ENCODE peak calls at places on chromosomes 2 and 18, in seven cellular contexts. Q is HCT116; M is right lobe of liver; G is CD4-positive, alpha-beta memory T cell; T is pancreas; K is CD8-positive, alpha-beta T cell; X is mammary epithelial cell. E is an unnamed sample.

GRCh38 chr2:130737592-130737991 is 8.7 kb downstream of the GPR148 start:
- DNase-seq in Q (no peak), M (no peak), G (no peak), T (no peak), K (no peak), X (no peak), E (no peak)

GRCh38 chr2:3168230-3168891 is 209.3 kb downstream of the EIPR1 start:
- DNase-seq in Q (no peak), M (no peak), G (no peak), T (peak; percentile 30), K (no peak), X (peak; percentile 53), E (no peak)

GRCh38 chr2:127811397-127811860 is 458 bp upstream of the WDR33 start:
- DNase-seq in Q (no peak), M (no peak), G (no peak), T (no peak), K (no peak), X (no peak), E (no peak)

GRCh38 chr2:109644571-109645275 is 30.6 kb downstream of the SOWAHC start:
- DNase-seq in Q (no peak), M (peak; percentile 76), G (no peak), T (peak; percentile 69), K (no peak), X (no peak), E (peak; percentile 66)

GRCh38 chr18:25434771-25435461 is 83.0 kb upstream of the ZNF521 start:
- DNase-seq in Q (no peak), M (no peak), G (no peak), T (no peak), K (no peak), X (no peak), E (no peak)

GRCh38 chr2:98532761-98533160 is 75.6 kb downstream of the COA5 start:
- DNase-seq in Q (no peak), M (no peak), G (no peak), T (peak; percentile 8), K (no peak), X (no peak), E (no peak)

GRCh38 chr2:199693861-199694260 is 157.1 kb downstream of the FTCDNL1 start:
- DNase-seq in Q (no peak), M (no peak), G (no peak), T (no peak), K (no peak), X (no peak), E (no peak)

GRCh38 chr2:168559187-168559586 is 103.1 kb downstream of the CERS6 start:
- DNase-seq in Q (peak; percentile 3), M (peak; percentile 63), G (no peak), T (no peak), K (no peak), X (peak; percentile 72), E (peak; percentile 73)

GRCh38 chr2:154447727-154448418 is 250.6 kb upstream of the KCNJ3 start:
- DNase-seq in Q (no peak), M (no peak), G (no peak), T (no peak), K (no peak), X (no peak), E (no peak)

GRCh38 chr2:242048479-242048878 is 178.9 kb downstream of the RTP5 start:
- DNase-seq in Q (no peak), M (no peak), G (no peak), T (no peak), K (no peak), X (no peak), E (no peak)

GRCh38 chr2:101844055-101844635 is 146.6 kb downstream of the MAP4K4 start:
- DNase-seq in Q (no peak), M (no peak), G (no peak), T (no peak), K (no peak), X (no peak), E (no peak)

GRCh38 chr2:203804070-203804469 is 63.5 kb upstream of the CTLA4 start:
- DNase-seq in Q (no peak), M (no peak), G (peak; percentile 54), T (no peak), K (peak; percentile 34), X (peak; percentile 89), E (no peak)

GRCh38 chr2:186130678-186131511 is 355.2 kb upstream of the ZC3H15 start:
- DNase-seq in Q (no peak), M (no peak), G (no peak), T (no peak), K (no peak), X (peak; percentile 5), E (no peak)
- H3K4me1 ChIP-seq in Q (peaks cover 23% of the 10 kb centered on the region), M (no peaks in the 10 kb centered on the region), G (no peaks in the 10 kb centered on the region), T (peaks cover 11% of the 10 kb centered on the region), K (no peaks in the 10 kb centered on the region), X (peaks cover 11% of the 10 kb centered on the region), E (no peaks in the 10 kb centered on the region)

GRCh38 chr2:37590119-37590571 is 81.3 kb downstream of the CDC42EP3 start:
- DNase-seq in Q (no peak), M (no peak), G (no peak), T (no peak), K (no peak), X (peak; percentile 11), E (no peak)

GRCh38 chr2:37587817-37588216 is 83.6 kb downstream of the CDC42EP3 start:
- DNase-seq in Q (no peak), M (no peak), G (no peak), T (no peak), K (no peak), X (no peak), E (no peak)

GRCh38 chr2:37586663-37587409 is 84.6 kb downstream of the CDC42EP3 start:
- DNase-seq in Q (no peak), M (no peak), G (peak; percentile 45), T (no peak), K (no peak), X (no peak), E (no peak)

GRCh38 chr2:37589298-37589697 is 82.1 kb downstream of the CDC42EP3 start:
- DNase-seq in Q (no peak), M (no peak), G (no peak), T (no peak), K (no peak), X (peak; percentile 70), E (no peak)

GRCh38 chr2:37588316-37588777 is 83.1 kb downstream of the CDC42EP3 start:
- DNase-seq in Q (peak; percentile 79), M (no peak), G (no peak), T (no peak), K (no peak), X (peak; percentile 79), E (no peak)
- H3K4me1 ChIP-seq in Q (peaks cover 65% of the 10 kb centered on the region), M (peaks cover 6% of the 10 kb centered on the region), G (peaks cover 86% of the 10 kb centered on the region), T (peaks cover 15% of the 10 kb centered on the region), K (peaks cover 46% of the 10 kb centered on the region), X (peaks cover 74% of the 10 kb centered on the region), E (peaks cover 31% of the 10 kb centered on the region)

GRCh38 chr2:42926438-42927333 is 134.3 kb upstream of the HAAO start:
- DNase-seq in Q (no peak), M (no peak), G (no peak), T (peak; percentile 77), K (no peak), X (no peak), E (peak; percentile 69)
- H3K4me1 ChIP-seq in Q (peaks cover 4% of the 10 kb centered on the region), M (peaks cover 63% of the 10 kb centered on the region), G (no peaks in the 10 kb centered on the region), T (peaks cover 58% of the 10 kb centered on the region), K (no peaks in the 10 kb centered on the region), X (peaks cover 40% of the 10 kb centered on the region), E (peaks cover 86% of the 10 kb centered on the region)

DNA sequence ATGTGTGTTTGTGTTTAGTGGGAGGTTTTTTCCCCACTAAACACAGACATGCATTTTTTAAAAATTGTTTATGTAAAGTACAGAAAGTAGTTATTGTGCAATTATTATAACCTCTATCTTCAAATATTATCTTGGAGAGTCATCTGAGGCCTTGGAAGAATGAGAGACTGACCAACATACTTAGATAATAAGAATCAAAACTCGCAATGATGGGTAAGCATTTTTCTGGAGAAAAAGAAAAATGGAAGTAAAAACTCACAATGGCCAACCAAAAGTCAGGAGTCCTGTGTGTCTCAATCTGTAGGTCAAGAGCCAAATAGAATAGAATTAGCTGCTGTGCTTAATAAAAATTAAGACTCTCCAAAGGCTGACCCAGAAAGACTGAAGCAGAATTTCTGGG is 43.0 kb downstream of the MEMO1 start:
- DNase-seq in Q (no peak), M (no peak), G (no peak), T (no peak), K (no peak), X (no peak), E (no peak)
- H3K4me1 ChIP-seq in Q (no peaks in the 10 kb centered on the region), M (no peaks in the 10 kb centered on the region), G (peaks cover 9% of the 10 kb centered on the region), T (no peaks in the 10 kb centered on the region), K (peaks cover 1% of the 10 kb centered on the region), X (peaks cover 3% of the 10 kb centered on the region), E (no peaks in the 10 kb centered on the region)

DNA sequence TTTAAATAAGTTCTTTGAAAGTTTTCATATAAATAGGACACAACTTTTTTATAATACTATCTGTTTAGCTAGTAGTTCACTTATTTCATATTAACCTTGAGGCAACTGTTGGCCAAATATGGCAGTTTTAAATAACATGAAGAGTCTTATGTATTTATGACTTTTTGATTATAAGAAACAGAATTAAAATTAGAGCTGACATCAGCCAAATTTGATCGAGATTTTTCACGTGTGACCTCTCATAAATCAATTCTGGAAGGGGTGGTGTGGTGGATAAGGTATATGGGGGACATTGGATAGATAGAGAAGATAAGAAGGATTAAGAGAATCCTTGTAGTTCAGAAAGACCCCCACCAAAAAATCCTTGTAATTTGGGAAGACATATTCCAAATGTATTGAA is 776.6 kb downstream of the LRRTM4 start:
- DNase-seq in Q (no peak), M (no peak), G (no peak), T (no peak), K (no peak), X (no peak), E (no peak)
- H3K4me1 ChIP-seq in Q (no peaks in the 10 kb centered on the region), M (no peaks in the 10 kb centered on the region), G (no peaks in the 10 kb centered on the region), T (no peaks in the 10 kb centered on the region), K (no peaks in the 10 kb centered on the region), X (no peaks in the 10 kb centered on the region), E (no peaks in the 10 kb centered on the region)

GRCh38 chr2:65374555-65374954 is 57.8 kb downstream of the SPRED2 start:
- DNase-seq in Q (no peak), M (no peak), G (no peak), T (no peak), K (no peak), X (no peak), E (no peak)
- H3K4me1 ChIP-seq in Q (peaks cover 43% of the 10 kb centered on the region), M (peaks cover 61% of the 10 kb centered on the region), G (peaks cover 6% of the 10 kb centered on the region), T (peaks cover 30% of the 10 kb centered on the region), K (no peaks in the 10 kb centered on the region), X (peaks cover 45% of the 10 kb centered on the region), E (peaks cover 25% of the 10 kb centered on the region)

GRCh38 chr18:36212978-36213303 is 25.6 kb downstream of the MOCOS start:
- DNase-seq in Q (no peak), M (no peak), G (no peak), T (no peak), K (no peak), X (no peak), E (no peak)
- H3K4me1 ChIP-seq in Q (no peaks in the 10 kb centered on the region), M (no peaks in the 10 kb centered on the region), G (no peaks in the 10 kb centered on the region), T (no peaks in the 10 kb centered on the region), K (no peaks in the 10 kb centered on the region), X (peaks cover 15% of the 10 kb centered on the region), E (no peaks in the 10 kb centered on the region)

GRCh38 chr2:229855116-229855515 is 66.7 kb downstream of the TRIP12 start:
- DNase-seq in Q (no peak), M (no peak), G (no peak), T (no peak), K (no peak), X (no peak), E (no peak)
- H3K4me1 ChIP-seq in Q (no peaks in the 10 kb centered on the region), M (no peaks in the 10 kb centered on the region), G (peaks cover 43% of the 10 kb centered on the region), T (no peaks in the 10 kb centered on the region), K (peaks cover 16% of the 10 kb centered on the region), X (no peaks in the 10 kb centered on the region), E (no peaks in the 10 kb centered on the region)